ENCODE peak calls at places on chromosomes 6 and 20, in six cellular contexts. I is upper lobe of left lung, K is fibroblast of lung, C is fibroblast of mammary gland, R is glutamatergic neuron, N is neural progenitor cell. E is an unnamed sample.

GRCh38 chr6:42564496-42564890 is 664 bp downstream of the UBR2 start:
- DNase-seq in I (no peak), N (no peak), K (no peak), R (no peak), C (no peak), E (no peak)

GRCh38 chr6:25652007-25652515 is at the start of gene SCGN:
- DNase-seq in K (peak), N (peak), R (peak), C (peak), I (peak), E (peak)

GRCh38 chr6:1164600-1164999 is 147.3 kb upstream of the FOXQ1 start:
- DNase-seq in N (no peak), R (no peak), I (no peak), C (no peak), K (no peak), E (no peak)

GRCh38 chr20:8361008-8361652 is 229.1 kb downstream of the PLCB1 start:
- DNase-seq in I (no peak), R (no peak), N (no peak), K (peak), C (peak), E (no peak)

GRCh38 chr20:51828762-51829161 is 26.4 kb upstream of the SALL4 start:
- DNase-seq in R (no peak), N (no peak), K (no peak), C (no peak), I (no peak), E (no peak)

GRCh38 chr6:70414813-70415212 is 1.5 kb downstream of the FAM135A start:
- DNase-seq in R (no peak), C (no peak), N (no peak), K (no peak), I (no peak), E (no peak)

GRCh38 chr6:145544031-145544430 is 191.3 kb downstream of the EPM2A start:
- DNase-seq in K (peak), C (peak), I (no peak), N (peak), R (no peak), E (no peak)

GRCh38 chr6:167980911-167981310 is 16.6 kb upstream of the KIF25 start:
- DNase-seq in C (no peak), I (no peak), R (no peak), N (no peak), K (no peak), E (no peak)

GRCh38 chr20:53126185-53126584 is 154.0 kb downstream of the TSHZ2 start:
- DNase-seq in C (peak), N (peak), I (no peak), K (peak), R (no peak), E (no peak)

GRCh38 chr6:127566671-127567070 is 10.3 kb upstream of the C6orf58 start:
- DNase-seq in N (no peak), R (no peak), K (peak), I (no peak), C (no peak), E (no peak)

GRCh38 chr6:54617730-54618129 is 228.8 kb upstream of the FAM83B start:
- DNase-seq in C (peak), R (no peak), K (peak), N (no peak), I (no peak), E (no peak)

GRCh38 chr6:37516920-37517405 is 17.3 kb upstream of the CCDC167 start:
- DNase-seq in R (peak), K (no peak), N (no peak), C (peak), I (no peak), E (no peak)

GRCh38 chr6:5906340-5906670 is 100.4 kb downstream of the NRN1 start:
- DNase-seq in I (no peak), K (no peak), N (no peak), C (no peak), R (no peak), E (no peak)

GRCh38 chr6:53312355-53312754 is 36.4 kb downstream of the ELOVL5 start:
- DNase-seq in I (no peak), R (no peak), C (no peak), K (no peak), N (no peak), E (no peak)

GRCh38 chr20:22442318-22442717 is 142.1 kb downstream of the FOXA2 start:
- DNase-seq in R (no peak), I (no peak), C (no peak), K (no peak), N (no peak), E (no peak)

GRCh38 chr20:4122931-4123330 is 107.6 kb upstream of the RNF24 start:
- DNase-seq in I (no peak), K (no peak), N (no peak), R (no peak), C (no peak), E (no peak)

GRCh38 chr20:35561671-35562070 is 19.8 kb downstream of the ERGIC3 start:
- DNase-seq in N (no peak), R (no peak), K (no peak), I (no peak), C (no peak), E (no peak)

GRCh38 chr6:3869284-3869631 is 20.1 kb downstream of the FAM50B start:
- DNase-seq in K (no peak), I (no peak), C (no peak), R (no peak), N (no peak), E (no peak)

GRCh38 chr6:130050230-130050629 is 31.8 kb downstream of the L3MBTL3 start:
- DNase-seq in I (no peak), N (no peak), R (no peak), K (peak), C (peak), E (no peak)

GRCh38 chr6:26268659-26269402 is 96.2 kb upstream of the BTN3A2 start:
- DNase-seq in N (peak), K (peak), C (peak), I (no peak), R (no peak), E (no peak)

GRCh38 chr6:166282394-166283032 is 25.7 kb downstream of the PRR18 start:
- DNase-seq in C (peak), N (no peak), R (no peak), K (no peak), I (no peak), E (no peak)

GRCh38 chr20:13396036-13396435 is 175.0 kb downstream of the ISM1 start:
- DNase-seq in I (no peak), R (no peak), K (peak), C (no peak), N (no peak), E (no peak)

GRCh38 chr6:107571354-107571753 is 81.4 kb downstream of the SOBP start:
- DNase-seq in C (peak), R (no peak), I (no peak), K (no peak), N (no peak), E (no peak)

GRCh38 chr6:121436172-121436965 is 923 bp downstream of the GJA1 start:
- DNase-seq in R (no peak), N (peak), C (no peak), K (peak), I (no peak), E (no peak)

GRCh38 chr20:33733654-33734576 is 2.1 kb downstream of the ZNF341 start:
- DNase-seq in K (peak), N (no peak), I (peak), R (no peak), C (peak), E (no peak)

GRCh38 chr6:166627875-166628849 is 1.1 kb upstream of the RPS6KA2 start:
- DNase-seq in I (peak), N (peak), R (peak), K (peak), C (peak), E (no peak)

GRCh38 chr6:113361014-113361645 is 496.0 kb upstream of the MARCKS start:
- DNase-seq in I (no peak), R (no peak), K (peak), C (peak), N (no peak), E (no peak)

GRCh38 chr6:151963001-151963400 is 155.5 kb downstream of the ESR1 start:
- DNase-seq in N (no peak), I (no peak), C (no peak), R (no peak), K (no peak), E (no peak)

GRCh38 chr6:134707342-134707982 is 242.4 kb downstream of the ALDH8A1 start:
- DNase-seq in C (peak), K (peak), R (no peak), I (peak), N (peak), E (no peak)

GRCh38 chr6:108621117-108621516 is 60.4 kb downstream of the FOXO3 start:
- DNase-seq in R (no peak), C (peak), N (no peak), I (peak), K (peak), E (no peak)

GRCh38 chr20:59634435-59635005 is 30.2 kb downstream of the PHACTR3 start:
- DNase-seq in N (no peak), K (no peak), C (no peak), I (no peak), R (no peak), E (peak)

GRCh38 chr20:21505161-21505809 is 8.6 kb downstream of the NKX2-2 start:
- DNase-seq in K (no peak), I (peak), R (peak), N (peak), C (peak), E (peak)

GRCh38 chr20:33719277-33719988 is 677 bp downstream of the PXMP4 start:
- DNase-seq in R (no peak), N (no peak), K (no peak), C (peak), I (no peak), E (no peak)

GRCh38 chr6:80287112-80287511 is 180.6 kb downstream of the BCKDHB start:
- DNase-seq in I (no peak), N (no peak), K (no peak), C (no peak), R (no peak), E (no peak)

GRCh38 chr6:96721227-96721626 is 116.0 kb downstream of the GPR63 start:
- DNase-seq in K (no peak), I (no peak), R (no peak), C (peak), N (no peak), E (no peak)

GRCh38 chr6:158366363-158366762 is 54.1 kb downstream of the TULP4 start:
- DNase-seq in C (no peak), I (no peak), N (no peak), R (no peak), K (no peak), E (no peak)

GRCh38 chr6:112352607-112353006 is 5.5 kb downstream of the RFPL4B start:
- DNase-seq in R (no peak), K (no peak), C (no peak), I (no peak), N (no peak), E (no peak)

GRCh38 chr6:163536770-163537169 is 122.3 kb downstream of the QKI start:
- DNase-seq in K (peak), R (no peak), N (no peak), C (peak), I (no peak), E (no peak)

GRCh38 chr6:117267766-117268534 is 2.6 kb downstream of the VGLL2 start:
- DNase-seq in K (no peak), R (peak), I (no peak), C (no peak), N (peak), E (no peak)
- TF ChIP-seq CTCF in K (no peak), R (peak), I (no peak), C (peak), N (peak), E (peak)

GRCh38 chr6:75693534-75693933 is 55.5 kb upstream of the MYO6 start:
- DNase-seq in C (peak), N (no peak), I (no peak), R (no peak), K (peak), E (no peak)
- TF ChIP-seq CTCF in C (peak), N (peak), I (no peak), R (no peak), K (no peak), E (peak)

GRCh38 chr6:30391240-30391639 is 46.3 kb downstream of the RPP21 start:
- DNase-seq in K (no peak), R (no peak), I (no peak), C (no peak), N (no peak), E (no peak)

GRCh38 chr6:30394139-30394538 is 49.2 kb downstream of the RPP21 start:
- DNase-seq in R (no peak), N (no peak), C (no peak), K (no peak), I (no peak), E (no peak)

GRCh38 chr6:30399390-30400058 is 54.6 kb downstream of the RPP21 start:
- DNase-seq in K (peak), N (no peak), R (no peak), I (no peak), C (peak), E (no peak)

GRCh38 chr6:30397697-30398096 is 52.7 kb downstream of the RPP21 start:
- DNase-seq in R (no peak), K (no peak), N (peak), C (no peak), I (no peak), E (no peak)

GRCh38 chr6:30396833-30397479 is 52.0 kb downstream of the RPP21 start:
- DNase-seq in R (peak), I (peak), N (peak), K (peak), C (peak), E (peak)
- TF ChIP-seq CTCF in R (peak), I (peak), N (peak), K (peak), C (peak), E (peak)

GRCh38 chr20:48079028-48079427 is 293.7 kb upstream of the SULF2 start:
- DNase-seq in R (no peak), K (no peak), I (no peak), N (no peak), C (no peak), E (no peak)

GRCh38 chr20:48076247-48076646 is 291.0 kb upstream of the SULF2 start:
- DNase-seq in N (no peak), C (no peak), I (no peak), R (no peak), K (no peak), E (no peak)

GRCh38 chr20:48075591-48076174 is 290.4 kb upstream of the SULF2 start:
- DNase-seq in C (no peak), K (no peak), N (no peak), I (no peak), R (no peak), E (no peak)

GRCh38 chr20:48076772-48077171 is 291.5 kb upstream of the SULF2 start:
- DNase-seq in K (no peak), R (no peak), N (no peak), C (no peak), I (no peak), E (no peak)

DNA sequence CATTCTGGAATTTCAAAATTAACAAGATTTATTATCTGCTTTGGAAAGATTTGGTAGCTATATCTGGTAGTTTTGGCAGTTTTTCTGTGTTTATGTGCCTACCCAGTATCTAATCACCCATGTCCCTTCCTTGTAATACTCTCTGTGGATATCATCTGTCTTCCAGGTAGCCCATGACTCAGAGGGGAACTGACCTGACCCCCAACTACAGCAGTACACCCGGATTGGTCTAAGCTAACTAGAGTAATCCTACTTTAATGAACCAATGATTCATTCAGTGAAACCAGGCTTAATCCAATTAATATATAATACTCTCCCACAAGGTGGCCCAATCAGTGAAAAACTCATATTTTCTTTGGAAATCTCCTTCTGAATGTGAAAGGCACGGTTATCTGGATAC is 295.3 kb upstream of the SULF2 start:
- DNase-seq in C (no peak), N (no peak), R (no peak), I (no peak), K (no peak), E (no peak)
- TF ChIP-seq CTCF in C (no peak), N (no peak), R (no peak), I (no peak), K (no peak), E (no peak)

GRCh38 chr20:1533059-1533458 is 24.4 kb downstream of the SIRPD start:
- DNase-seq in R (no peak), N (peak), C (peak), I (no peak), K (no peak), E (no peak)
- TF ChIP-seq CTCF in R (no peak), N (peak), C (no peak), I (no peak), K (no peak), E (no peak)

GRCh38 chr6:72623808-72624207 is 1.9 kb downstream of the KCNQ5 start:
- DNase-seq in K (no peak), C (no peak), R (no peak), N (no peak), I (no peak), E (no peak)
- TF ChIP-seq CTCF in K (no peak), C (no peak), R (no peak), N (no peak), I (no peak), E (no peak)

DNA sequence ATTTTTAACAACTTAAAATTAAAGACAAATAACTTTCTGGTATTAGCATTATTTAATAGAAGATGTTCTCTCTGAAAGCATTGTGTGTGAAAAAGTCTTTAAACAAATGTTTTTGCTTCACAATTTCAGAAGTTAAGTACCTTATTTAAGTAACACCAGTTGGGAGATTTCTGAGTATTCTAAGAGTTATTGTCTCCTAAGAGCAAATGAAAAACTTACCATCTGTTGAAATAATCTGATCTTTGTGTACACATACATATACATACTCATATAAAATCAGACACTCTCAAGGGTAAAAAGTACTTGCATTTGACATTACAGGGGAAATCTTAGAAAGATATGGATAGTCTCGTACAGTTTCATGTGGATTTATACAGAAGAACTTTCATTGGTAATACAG is 2.4 kb downstream of the BTBD3 start:
- DNase-seq in C (no peak), K (no peak), R (no peak), I (no peak), N (no peak), E (no peak)
- TF ChIP-seq CTCF in C (no peak), K (no peak), R (no peak), I (no peak), N (no peak), E (no peak)

GRCh38 chr6:30687659-30688431 is 1.4 kb upstream of the PPP1R18 start:
- DNase-seq in C (peak), K (peak), N (no peak), R (no peak), I (no peak), E (no peak)
- TF ChIP-seq CTCF in C (peak), K (peak), N (peak), R (no peak), I (no peak), E (no peak)